ENCODE peak calls at places on chromosome 14, in six cellular contexts. W is pancreas, T is lower leg skin, H is AG09319, L is uterus, P is H9. Z is an unnamed sample.
A peak's percentile ranks its signal among the peaks of the same experiment; 100 is the strongest.

GRCh38 chr14:101556566-101557320 is 4.6 kb upstream of the DIO3 start:
- DNase-seq in H (no peak), T (no peak), L (no peak), P (no peak), W (no peak), Z (no peak)

GRCh38 chr14:101620039-101620788 is 58.9 kb downstream of the DIO3 start:
- DNase-seq in L (no peak), W (no peak), H (no peak), T (no peak), P (no peak), Z (no peak)

GRCh38 chr14:85599939-85600338 is 70.0 kb downstream of the FLRT2 start:
- DNase-seq in W (no peak), P (no peak), H (no peak), T (no peak), L (no peak), Z (no peak)

GRCh38 chr14:100593751-100594624 is 6.8 kb upstream of the BEGAIN start:
- DNase-seq in L (no peak), T (no peak), H (no peak), W (no peak), P (no peak), Z (no peak)

GRCh38 chr14:51849095-51849494 is 11.3 kb upstream of the GNG2 start:
- DNase-seq in P (no peak), T (no peak), H (no peak), W (no peak), L (no peak), Z (no peak)

GRCh38 chr14:37655418-37655817 is 60.0 kb downstream of the TTC6 start:
- DNase-seq in H (no peak), L (no peak), P (no peak), W (no peak), T (no peak), Z (no peak)

GRCh38 chr14:20327005-20327869 is 5.8 kb downstream of the CCNB1IP1 start:
- DNase-seq in T (no peak), W (no peak), L (no peak), H (peak; percentile 50), P (no peak), Z (no peak)

GRCh38 chr14:44979273-44979672 is 17.3 kb downstream of the TOGARAM1 start:
- DNase-seq in H (no peak), T (no peak), W (no peak), P (no peak), L (no peak), Z (no peak)

GRCh38 chr14:22561661-22562579 is 27.1 kb downstream of the DAD1 start:
- DNase-seq in L (no peak), H (no peak), W (no peak), T (no peak), P (no peak), Z (peak; percentile 70)

GRCh38 chr14:68408680-68409079 is 384.2 kb downstream of the ZFP36L1 start:
- DNase-seq in T (no peak), H (no peak), L (no peak), P (no peak), W (no peak), Z (no peak)
- TF ChIP-seq CTCF in T (no peak), H (no peak), L (no peak), P (peak; percentile 44), W (no peak), Z (no peak)

DNA sequence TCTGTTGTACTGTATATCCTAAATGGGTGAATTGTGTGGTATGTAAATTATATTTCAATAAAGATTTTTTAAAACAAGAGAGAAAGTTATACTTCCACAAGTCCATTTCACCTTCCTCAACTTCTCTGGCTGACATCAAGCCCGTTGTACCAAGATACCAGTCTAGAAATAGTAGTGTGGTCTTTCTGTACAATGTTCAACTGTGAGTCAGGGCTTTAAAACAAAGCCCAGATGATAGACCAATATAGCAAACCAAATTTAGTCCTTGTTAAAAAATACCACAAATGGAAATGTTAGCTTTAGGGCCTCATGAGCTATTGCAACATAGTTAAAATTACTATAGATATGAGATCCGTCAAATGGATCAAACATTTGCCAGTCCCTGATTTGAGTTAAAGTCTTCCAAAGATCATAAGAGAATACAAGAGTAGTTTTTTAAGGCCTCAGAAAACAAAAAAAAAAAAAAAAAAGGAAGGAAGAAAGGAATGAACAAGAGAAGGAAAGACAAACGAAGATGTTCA is 49.0 kb upstream of the EGLN3 start:
- DNase-seq in P (no peak), T (no peak), L (no peak), H (no peak), W (no peak), Z (no peak)
- TF ChIP-seq CTCF in P (no peak), T (no peak), L (no peak), H (no peak), W (no peak), Z (no peak)

DNA sequence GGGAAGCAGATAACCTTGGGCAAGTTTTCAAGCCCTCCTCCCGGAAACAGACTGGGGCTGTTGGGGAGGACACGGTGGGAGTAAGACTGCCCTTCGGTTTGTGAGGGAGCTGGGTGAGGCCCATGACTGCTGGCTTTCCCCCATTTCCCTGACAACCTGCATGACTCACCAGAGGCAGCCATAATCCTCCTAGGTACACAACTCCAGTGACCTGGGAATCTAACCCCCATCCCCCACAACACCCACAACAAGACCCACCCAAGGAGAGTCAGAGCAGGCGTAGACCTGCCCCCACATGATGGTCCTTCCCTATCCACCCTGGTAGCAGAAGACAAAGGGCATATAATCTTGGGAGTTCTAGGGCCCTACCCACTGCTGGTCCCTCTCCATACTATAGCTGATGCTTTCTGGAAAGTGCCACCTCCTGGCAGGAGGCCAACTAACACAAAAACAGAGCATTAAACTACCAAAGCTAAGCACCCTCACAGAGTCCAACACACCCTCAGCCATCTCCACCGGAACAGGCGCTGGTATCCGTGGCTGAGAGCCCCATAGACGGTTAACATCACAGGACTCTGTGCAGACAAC is 14.8 kb downstream of the DDX24 start:
- DNase-seq in P (no peak), W (peak; percentile 65), H (no peak), T (no peak), L (no peak), Z (no peak)
- TF ChIP-seq CTCF in P (peak; percentile 28), W (no peak), H (no peak), T (no peak), L (no peak), Z (no peak)

GRCh38 chr14:103103461-103104388 is 9.2 kb downstream of the EXOC3L4 start:
- DNase-seq in T (no peak), W (peak; percentile 67), P (peak; percentile 68), L (no peak), H (no peak), Z (peak; percentile 74)
- TF ChIP-seq CTCF in T (no peak), W (no peak), P (peak; percentile 23), L (no peak), H (peak; percentile 28), Z (no peak)

GRCh38 chr14:77200406-77200985 is 18.9 kb downstream of the TMEM63C start:
- DNase-seq in H (no peak), P (no peak), T (no peak), W (no peak), L (no peak), Z (no peak)
- TF ChIP-seq CTCF in H (no peak), P (no peak), T (no peak), W (no peak), L (no peak), Z (no peak)

GRCh38 chr14:73942180-73942579 is 7.7 kb downstream of the FAM161B start:
- DNase-seq in P (peak; percentile 37), W (no peak), T (no peak), L (no peak), H (no peak), Z (no peak)

GRCh38 chr14:73943083-73943482 is 6.8 kb downstream of the FAM161B start:
- DNase-seq in T (peak; percentile 55), L (no peak), H (peak; percentile 11), W (no peak), P (no peak), Z (no peak)

GRCh38 chr14:73944432-73945158 is 5.3 kb downstream of the FAM161B start:
- DNase-seq in H (no peak), L (no peak), P (no peak), W (peak; percentile 29), T (no peak), Z (peak; percentile 27)

GRCh38 chr14:73949752-73950734 is at the start of the genes COQ6 and FAM161B:
- DNase-seq in L (peak; percentile 92), W (peak; percentile 93), H (peak; percentile 84), P (peak; percentile 97), T (peak; percentile 94), Z (peak; percentile 97)

DNA sequence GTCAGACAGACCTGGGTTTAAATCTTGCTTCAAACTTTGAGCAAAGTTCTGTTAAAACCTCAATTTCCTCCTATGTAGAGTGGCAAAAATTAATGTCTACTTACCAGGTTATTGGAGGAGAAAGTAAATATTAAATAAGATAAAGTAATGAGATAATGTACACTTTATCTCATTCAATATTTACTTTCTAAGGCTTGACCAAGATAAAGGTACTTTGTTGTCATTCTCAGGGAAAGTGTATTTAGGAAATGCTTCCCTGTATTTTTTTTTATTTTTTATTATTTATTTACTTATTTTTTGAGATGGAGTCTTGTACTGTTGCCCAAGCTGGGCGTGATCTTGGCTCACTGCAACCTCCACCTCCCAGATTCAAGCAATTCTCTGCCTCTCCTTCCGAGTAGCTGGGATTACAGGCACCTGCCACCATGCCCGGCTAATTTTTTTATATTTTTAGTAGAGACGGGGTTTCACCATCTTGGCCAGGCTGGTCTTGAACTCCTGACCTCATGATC is 4.7 kb downstream of the FAM161B start:
- DNase-seq in T (no peak), W (peak; percentile 56), L (no peak), H (no peak), P (no peak), Z (peak; percentile 48)
- TF ChIP-seq CTCF in T (no peak), W (no peak), L (no peak), H (no peak), P (no peak), Z (no peak)

GRCh38 chr14:74841230-74842207 is 34.4 kb downstream of the PROX2 start:
- DNase-seq in H (no peak), W (no peak), L (no peak), T (no peak), P (no peak), Z (no peak)

GRCh38 chr14:74846168-74846567 is 29.8 kb downstream of the PROX2 start:
- DNase-seq in W (no peak), P (no peak), T (no peak), L (no peak), H (peak; percentile 79), Z (no peak)

GRCh38 chr14:74840603-74841030 is 35.3 kb downstream of the PROX2 start:
- DNase-seq in W (no peak), L (no peak), P (no peak), H (no peak), T (no peak), Z (no peak)

GRCh38 chr14:74846968-74847549 is 28.9 kb downstream of the PROX2 start:
- DNase-seq in P (no peak), W (no peak), L (no peak), T (no peak), H (no peak), Z (no peak)

DNA sequence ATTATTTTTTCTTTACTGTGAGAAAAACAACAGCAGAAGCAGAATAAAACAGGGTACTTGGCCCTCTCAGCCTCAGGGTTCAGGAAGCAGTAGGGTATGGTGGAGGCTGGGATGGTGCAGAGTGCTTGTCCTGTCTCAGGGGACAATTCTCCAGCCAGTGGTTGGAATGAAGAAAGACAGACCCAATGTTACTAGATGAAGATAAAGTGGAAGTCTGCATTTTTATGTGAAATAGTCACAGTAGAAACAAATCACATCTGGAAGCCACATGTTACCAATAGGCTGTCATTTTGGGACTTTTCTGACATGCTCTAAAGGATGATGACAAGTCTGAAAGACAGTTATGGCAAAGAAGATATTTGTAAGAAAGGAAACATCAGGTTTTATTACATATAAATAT is 32.3 kb downstream of the PROX2 start:
- DNase-seq in T (no peak), H (no peak), L (no peak), W (no peak), P (no peak), Z (no peak)
- TF ChIP-seq CTCF in T (no peak), H (peak; percentile 41), L (no peak), W (no peak), P (no peak), Z (no peak)